ENCODE peak calls at places on chromosomes 7 and 10, in eight cellular contexts. One of them, this sample, is unnamed.

GRCh38 chr7:74479961-74480829 is 26.5 kb downstream of the GTF2IRD1 start:
- DNase-seq in fibroblast of lung: peak
- DNase-seq in cardiac fibroblast: peak
- DNase-seq in fibroblast of pulmonary artery: peak
- DNase-seq in ovary: peak
- DNase-seq in gastrocnemius medialis: peak
- DNase-seq in PC-3: no peak
- DNase-seq in tibial nerve: peak
- DNase-seq in this sample: peak

GRCh38 chr7:137626469-137627067 is 220.2 kb downstream of the DGKI start:
- DNase-seq in fibroblast of lung: peak
- DNase-seq in PC-3: peak
- DNase-seq in tibial nerve: no peak
- DNase-seq in gastrocnemius medialis: no peak
- DNase-seq in ovary: no peak
- DNase-seq in fibroblast of pulmonary artery: peak
- DNase-seq in cardiac fibroblast: peak
- DNase-seq in this sample: peak

GRCh38 chr7:92279429-92280031 is 33.8 kb downstream of the ANKIB1 start:
- DNase-seq in PC-3: no peak
- DNase-seq in gastrocnemius medialis: no peak
- DNase-seq in tibial nerve: no peak
- DNase-seq in ovary: no peak
- DNase-seq in fibroblast of lung: no peak
- DNase-seq in fibroblast of pulmonary artery: no peak
- DNase-seq in cardiac fibroblast: no peak
- DNase-seq in this sample: no peak

GRCh38 chr7:128259131-128260056 is 18.3 kb downstream of the LEP start:
- DNase-seq in fibroblast of pulmonary artery: no peak
- DNase-seq in gastrocnemius medialis: no peak
- DNase-seq in fibroblast of lung: peak
- DNase-seq in cardiac fibroblast: peak
- DNase-seq in ovary: no peak
- DNase-seq in tibial nerve: no peak
- DNase-seq in PC-3: peak
- DNase-seq in this sample: no peak

GRCh38 chr10:110524179-110524863 is 26.6 kb downstream of the DUSP5 start:
- DNase-seq in fibroblast of lung: no peak
- DNase-seq in PC-3: no peak
- DNase-seq in cardiac fibroblast: no peak
- DNase-seq in ovary: no peak
- DNase-seq in gastrocnemius medialis: no peak
- DNase-seq in tibial nerve: no peak
- DNase-seq in fibroblast of pulmonary artery: no peak
- DNase-seq in this sample: no peak

GRCh38 chr7:65477326-65477725 is 103.7 kb downstream of the ZNF92 start:
- DNase-seq in cardiac fibroblast: peak
- DNase-seq in fibroblast of pulmonary artery: no peak
- DNase-seq in fibroblast of lung: no peak
- DNase-seq in ovary: no peak
- DNase-seq in tibial nerve: no peak
- DNase-seq in gastrocnemius medialis: no peak
- DNase-seq in PC-3: peak
- DNase-seq in this sample: peak

GRCh38 chr10:96651998-96652431 is 65.2 kb upstream of the TM9SF3 start:
- DNase-seq in fibroblast of lung: no peak
- DNase-seq in ovary: no peak
- DNase-seq in gastrocnemius medialis: no peak
- DNase-seq in cardiac fibroblast: no peak
- DNase-seq in tibial nerve: no peak
- DNase-seq in fibroblast of pulmonary artery: no peak
- DNase-seq in PC-3: no peak
- DNase-seq in this sample: no peak

GRCh38 chr10:74900297-74900696 is 73.9 kb downstream of the KAT6B start:
- DNase-seq in tibial nerve: no peak
- DNase-seq in cardiac fibroblast: no peak
- DNase-seq in PC-3: no peak
- DNase-seq in fibroblast of lung: no peak
- DNase-seq in fibroblast of pulmonary artery: no peak
- DNase-seq in gastrocnemius medialis: no peak
- DNase-seq in ovary: no peak
- DNase-seq in this sample: no peak

GRCh38 chr7:130921391-130922180 is 187.6 kb upstream of the KLF14 start:
- DNase-seq in fibroblast of lung: peak
- DNase-seq in cardiac fibroblast: peak
- DNase-seq in gastrocnemius medialis: no peak
- DNase-seq in PC-3: no peak
- DNase-seq in tibial nerve: peak
- DNase-seq in ovary: peak
- DNase-seq in fibroblast of pulmonary artery: peak
- DNase-seq in this sample: peak

GRCh38 chr7:82443801-82444219 is 233 bp upstream of the CACNA2D1 start:
- DNase-seq in gastrocnemius medialis: peak
- DNase-seq in PC-3: peak
- DNase-seq in fibroblast of pulmonary artery: peak
- DNase-seq in cardiac fibroblast: peak
- DNase-seq in tibial nerve: peak
- DNase-seq in ovary: peak
- DNase-seq in fibroblast of lung: peak
- DNase-seq in this sample: peak

GRCh38 chr7:129502708-129503685 is 666 bp downstream of the SMKR1 start:
- DNase-seq in fibroblast of pulmonary artery: no peak
- DNase-seq in fibroblast of lung: no peak
- DNase-seq in tibial nerve: no peak
- DNase-seq in PC-3: no peak
- DNase-seq in gastrocnemius medialis: no peak
- DNase-seq in ovary: no peak
- DNase-seq in cardiac fibroblast: no peak
- DNase-seq in this sample: no peak

GRCh38 chr10:1308415-1308814 is 252.2 kb downstream of the WDR37 start:
- DNase-seq in PC-3: no peak
- DNase-seq in fibroblast of pulmonary artery: no peak
- DNase-seq in fibroblast of lung: no peak
- DNase-seq in cardiac fibroblast: no peak
- DNase-seq in tibial nerve: no peak
- DNase-seq in gastrocnemius medialis: no peak
- DNase-seq in ovary: no peak
- DNase-seq in this sample: no peak

GRCh38 chr7:45921381-45921698 is 268 bp upstream of the IGFBP3 start:
- DNase-seq in tibial nerve: no peak
- DNase-seq in cardiac fibroblast: no peak
- DNase-seq in fibroblast of lung: no peak
- DNase-seq in fibroblast of pulmonary artery: no peak
- DNase-seq in ovary: peak
- DNase-seq in gastrocnemius medialis: no peak
- DNase-seq in PC-3: no peak
- DNase-seq in this sample: no peak

GRCh38 chr7:45920543-45921380 is at the start of gene IGFBP3:
- DNase-seq in gastrocnemius medialis: no peak
- DNase-seq in fibroblast of pulmonary artery: peak
- DNase-seq in tibial nerve: no peak
- DNase-seq in fibroblast of lung: peak
- DNase-seq in cardiac fibroblast: peak
- DNase-seq in ovary: peak
- DNase-seq in PC-3: peak
- DNase-seq in this sample: peak

GRCh38 chr7:45923290-45923689 is 2.2 kb upstream of the IGFBP3 start:
- DNase-seq in cardiac fibroblast: peak
- DNase-seq in fibroblast of lung: peak
- DNase-seq in fibroblast of pulmonary artery: peak
- DNase-seq in gastrocnemius medialis: no peak
- DNase-seq in PC-3: peak
- DNase-seq in ovary: peak
- DNase-seq in tibial nerve: peak
- DNase-seq in this sample: peak

GRCh38 chr7:45922810-45923209 is 1.7 kb upstream of the IGFBP3 start:
- DNase-seq in gastrocnemius medialis: no peak
- DNase-seq in fibroblast of lung: peak
- DNase-seq in cardiac fibroblast: peak
- DNase-seq in tibial nerve: no peak
- DNase-seq in ovary: no peak
- DNase-seq in fibroblast of pulmonary artery: peak
- DNase-seq in PC-3: peak
- DNase-seq in this sample: no peak

GRCh38 chr7:45921699-45922519 is 837 bp upstream of the IGFBP3 start:
- DNase-seq in PC-3: peak
- DNase-seq in ovary: peak
- DNase-seq in tibial nerve: peak
- DNase-seq in cardiac fibroblast: peak
- DNase-seq in fibroblast of pulmonary artery: peak
- DNase-seq in fibroblast of lung: peak
- DNase-seq in gastrocnemius medialis: no peak
- DNase-seq in this sample: peak
- TF ChIP-seq CTCF in PC-3: peak
- TF ChIP-seq CTCF in ovary: peak
- TF ChIP-seq CTCF in tibial nerve: peak
- TF ChIP-seq CTCF in cardiac fibroblast: peak
- TF ChIP-seq CTCF in fibroblast of pulmonary artery: peak
- TF ChIP-seq CTCF in fibroblast of lung: peak
- TF ChIP-seq CTCF in gastrocnemius medialis: peak
- TF ChIP-seq CTCF in this sample: peak

GRCh38 chr10:62681211-62681940 is 123.1 kb upstream of the ADO start:
- DNase-seq in tibial nerve: no peak
- DNase-seq in gastrocnemius medialis: no peak
- DNase-seq in cardiac fibroblast: peak
- DNase-seq in ovary: no peak
- DNase-seq in fibroblast of lung: peak
- DNase-seq in PC-3: no peak
- DNase-seq in fibroblast of pulmonary artery: no peak
- DNase-seq in this sample: peak

GRCh38 chr10:62688971-62689700 is 115.4 kb upstream of the ADO start:
- DNase-seq in gastrocnemius medialis: no peak
- DNase-seq in cardiac fibroblast: no peak
- DNase-seq in PC-3: no peak
- DNase-seq in fibroblast of lung: no peak
- DNase-seq in fibroblast of pulmonary artery: no peak
- DNase-seq in tibial nerve: no peak
- DNase-seq in ovary: no peak
- DNase-seq in this sample: no peak

GRCh38 chr10:62687230-62687748 is 117.2 kb upstream of the ADO start:
- DNase-seq in PC-3: peak
- DNase-seq in ovary: no peak
- DNase-seq in fibroblast of pulmonary artery: peak
- DNase-seq in cardiac fibroblast: peak
- DNase-seq in tibial nerve: no peak
- DNase-seq in fibroblast of lung: peak
- DNase-seq in gastrocnemius medialis: no peak
- DNase-seq in this sample: no peak

GRCh38 chr10:62689712-62690111 is 114.8 kb upstream of the ADO start:
- DNase-seq in ovary: no peak
- DNase-seq in tibial nerve: no peak
- DNase-seq in cardiac fibroblast: no peak
- DNase-seq in gastrocnemius medialis: no peak
- DNase-seq in fibroblast of lung: no peak
- DNase-seq in PC-3: no peak
- DNase-seq in fibroblast of pulmonary artery: no peak
- DNase-seq in this sample: peak

GRCh38 chr10:62684911-62685310 is 119.6 kb upstream of the ADO start:
- DNase-seq in gastrocnemius medialis: no peak
- DNase-seq in PC-3: no peak
- DNase-seq in cardiac fibroblast: no peak
- DNase-seq in tibial nerve: no peak
- DNase-seq in ovary: no peak
- DNase-seq in fibroblast of lung: no peak
- DNase-seq in fibroblast of pulmonary artery: no peak
- DNase-seq in this sample: no peak
- H3K4me3 ChIP-seq in gastrocnemius medialis: no peak
- H3K4me3 ChIP-seq in PC-3: no peak
- H3K4me3 ChIP-seq in cardiac fibroblast: no peak
- H3K4me3 ChIP-seq in tibial nerve: no peak
- H3K4me3 ChIP-seq in ovary: no peak
- H3K4me3 ChIP-seq in fibroblast of lung: no peak
- H3K4me3 ChIP-seq in fibroblast of pulmonary artery: no peak
- H3K4me3 ChIP-seq in this sample: no peak

GRCh38 chr7:76280408-76280807 is 22.1 kb upstream of the HSPB1 start:
- DNase-seq in tibial nerve: no peak
- DNase-seq in ovary: peak
- DNase-seq in cardiac fibroblast: no peak
- DNase-seq in fibroblast of lung: no peak
- DNase-seq in PC-3: no peak
- DNase-seq in fibroblast of pulmonary artery: no peak
- DNase-seq in gastrocnemius medialis: no peak
- DNase-seq in this sample: no peak

GRCh38 chr7:76281006-76281705 is 21.3 kb upstream of the HSPB1 start:
- DNase-seq in fibroblast of lung: no peak
- DNase-seq in fibroblast of pulmonary artery: no peak
- DNase-seq in tibial nerve: no peak
- DNase-seq in PC-3: no peak
- DNase-seq in cardiac fibroblast: no peak
- DNase-seq in gastrocnemius medialis: no peak
- DNase-seq in ovary: peak
- DNase-seq in this sample: no peak

GRCh38 chr7:76282344-76283253 is 19.9 kb upstream of the HSPB1 start:
- DNase-seq in cardiac fibroblast: no peak
- DNase-seq in fibroblast of pulmonary artery: no peak
- DNase-seq in fibroblast of lung: peak
- DNase-seq in ovary: peak
- DNase-seq in tibial nerve: no peak
- DNase-seq in PC-3: no peak
- DNase-seq in gastrocnemius medialis: no peak
- DNase-seq in this sample: no peak

GRCh38 chr7:76281706-76282343 is 20.6 kb upstream of the HSPB1 start:
- DNase-seq in fibroblast of lung: no peak
- DNase-seq in cardiac fibroblast: no peak
- DNase-seq in tibial nerve: no peak
- DNase-seq in PC-3: no peak
- DNase-seq in ovary: no peak
- DNase-seq in fibroblast of pulmonary artery: no peak
- DNase-seq in gastrocnemius medialis: no peak
- DNase-seq in this sample: no peak

GRCh38 chr7:76278540-76278939 is 23.9 kb upstream of the HSPB1 start:
- DNase-seq in fibroblast of lung: peak
- DNase-seq in PC-3: no peak
- DNase-seq in fibroblast of pulmonary artery: no peak
- DNase-seq in tibial nerve: no peak
- DNase-seq in gastrocnemius medialis: no peak
- DNase-seq in cardiac fibroblast: peak
- DNase-seq in ovary: no peak
- DNase-seq in this sample: no peak
- TF ChIP-seq CTCF in fibroblast of lung: no peak
- TF ChIP-seq CTCF in PC-3: no peak
- TF ChIP-seq CTCF in fibroblast of pulmonary artery: no peak
- TF ChIP-seq CTCF in tibial nerve: no peak
- TF ChIP-seq CTCF in gastrocnemius medialis: no peak
- TF ChIP-seq CTCF in cardiac fibroblast: no peak
- TF ChIP-seq CTCF in ovary: no peak
- TF ChIP-seq CTCF in this sample: no peak

DNA sequence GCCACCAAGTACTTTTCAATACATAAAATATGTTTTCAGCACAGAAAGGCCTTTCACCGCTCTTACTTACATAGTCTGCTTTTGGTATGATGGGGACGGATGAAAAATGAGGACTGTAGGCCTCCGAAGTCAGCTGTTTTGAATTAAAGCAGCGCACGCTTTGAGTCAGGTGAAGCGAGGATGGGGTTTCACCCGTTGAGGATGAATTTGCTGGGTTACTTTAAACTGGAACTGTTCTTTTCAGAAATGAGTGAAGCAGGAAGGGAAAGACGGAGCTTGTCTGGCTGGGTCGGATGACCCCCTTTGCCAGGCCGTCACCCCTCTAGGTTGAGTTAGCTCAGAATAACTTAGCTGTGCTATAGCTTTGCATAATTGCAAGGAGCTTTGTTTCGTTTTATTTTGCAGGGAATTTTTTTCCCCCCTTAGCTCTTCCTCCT is 40.0 kb downstream of the CUX1 start:
- DNase-seq in cardiac fibroblast: no peak
- DNase-seq in PC-3: no peak
- DNase-seq in fibroblast of lung: no peak
- DNase-seq in gastrocnemius medialis: no peak
- DNase-seq in ovary: no peak
- DNase-seq in tibial nerve: no peak
- DNase-seq in fibroblast of pulmonary artery: no peak
- DNase-seq in this sample: no peak
- H3K4me3 ChIP-seq in cardiac fibroblast: peak
- H3K4me3 ChIP-seq in PC-3: peak
- H3K4me3 ChIP-seq in fibroblast of lung: no peak
- H3K4me3 ChIP-seq in gastrocnemius medialis: peak
- H3K4me3 ChIP-seq in ovary: no peak
- H3K4me3 ChIP-seq in tibial nerve: no peak
- H3K4me3 ChIP-seq in fibroblast of pulmonary artery: peak
- H3K4me3 ChIP-seq in this sample: no peak

This sample was measured in choroid plexus epithelial cell.